ENCODE peak calls at places on chromosomes 16 and 17, in six cellular contexts. Q is breast epithelium, I is ovary, L is foreskin keratinocyte, M is adrenal gland, A is body of pancreas. U is an unnamed sample.

GRCh38 chr16:61998460-61998859 is 37.8 kb downstream of the CDH8 start:
- DNase-seq in Q (no peak), I (no peak), L (no peak), M (no peak), A (no peak), U (no peak)

GRCh38 chr17:39205112-39205526 is 5.0 kb downstream of the RPL19 start:
- DNase-seq in Q (no peak), I (no peak), L (no peak), M (no peak), A (no peak), U (no peak)

GRCh38 chr17:79857095-79857494 is 17.9 kb upstream of the CBX4 start:
- DNase-seq in Q (peak), I (no peak), L (no peak), M (no peak), A (no peak), U (no peak)

GRCh38 chr16:65538945-65539344 is 417.1 kb upstream of the CDH11 start:
- DNase-seq in Q (no peak), I (no peak), L (no peak), M (no peak), A (no peak), U (no peak)

GRCh38 chr16:69187387-69187890 is 475 bp downstream of the SNTB2 start:
- DNase-seq in Q (peak), I (peak), L (peak), M (peak), A (peak), U (no peak)

GRCh38 chr17:48552453-48553189 is 7.7 kb upstream of the HOXB2 start:
- DNase-seq in Q (no peak), I (no peak), L (no peak), M (no peak), A (no peak), U (no peak)

GRCh38 chr17:20955437-20956323 is 87.1 kb downstream of the USP22 start:
- DNase-seq in Q (no peak), I (peak), L (peak), M (peak), A (no peak), U (peak)

GRCh38 chr17:45175759-45176140 is 14.1 kb downstream of the HEXIM2 start:
- DNase-seq in Q (no peak), I (no peak), L (no peak), M (no peak), A (no peak), U (no peak)

GRCh38 chr17:32460054-32460453 is 15.7 kb downstream of the PSMD11 start:
- DNase-seq in Q (no peak), I (no peak), L (no peak), M (no peak), A (no peak), U (no peak)

GRCh38 chr17:6430769-6431168 is 4.2 kb downstream of the AIPL1 start:
- DNase-seq in Q (no peak), I (no peak), L (no peak), M (no peak), A (no peak), U (no peak)

GRCh38 chr17:78805301-78805700 is 23.2 kb upstream of the CYTH1 start:
- DNase-seq in Q (no peak), I (no peak), L (no peak), M (no peak), A (no peak), U (no peak)

GRCh38 chr16:50616386-50616785 is 64.7 kb downstream of the SNX20 start:
- DNase-seq in Q (no peak), I (no peak), L (no peak), M (no peak), A (no peak), U (no peak)

GRCh38 chr16:46974352-46974751 is 878 bp upstream of the DNAJA2 start:
- DNase-seq in Q (no peak), I (no peak), L (no peak), M (no peak), A (no peak), U (no peak)

GRCh38 chr16:31357324-31358156 is 2.6 kb downstream of the ITGAX start:
- DNase-seq in Q (peak), I (no peak), L (no peak), M (no peak), A (no peak), U (no peak)
- H3K27ac ChIP-seq in Q (no peak), I (no peak), L (no peak), M (no peak), A (no peak), U (no peak)

DNA sequence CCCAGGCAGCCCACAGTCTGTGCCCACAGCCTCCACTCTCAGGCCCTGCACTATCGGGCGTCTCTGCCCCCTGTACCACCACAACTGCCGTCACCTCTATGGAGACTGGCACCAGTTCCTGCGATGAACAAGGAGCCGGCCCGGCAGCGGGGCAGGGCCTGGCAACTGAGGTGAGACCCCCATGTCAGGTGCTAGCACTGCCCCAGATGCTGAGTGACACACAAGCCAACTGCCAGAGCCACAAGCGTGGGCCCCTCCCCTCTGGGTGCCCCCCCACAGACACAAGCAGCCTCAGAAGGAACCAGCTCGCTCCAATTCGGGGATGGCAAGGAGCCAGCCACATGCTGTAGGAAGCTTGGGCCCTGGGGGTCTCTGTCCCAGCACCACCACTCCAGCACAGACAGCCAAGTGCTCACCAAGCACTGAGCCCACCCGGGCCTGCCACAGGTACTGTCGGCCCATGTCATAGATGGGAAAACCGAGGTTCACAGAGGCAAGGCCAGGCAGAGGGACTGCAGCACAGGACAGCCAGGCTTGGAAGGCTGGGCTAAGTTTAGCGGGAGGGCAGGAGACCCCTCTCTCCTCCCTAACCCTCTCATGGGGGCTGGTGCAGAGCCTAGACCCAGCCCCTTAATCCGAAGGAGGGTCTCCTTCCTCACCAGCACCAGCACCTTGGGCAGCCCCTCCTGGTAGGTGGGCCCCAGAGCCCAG is 1.4 kb upstream of the PVALEF start:
- DNase-seq in Q (no peak), I (no peak), L (no peak), M (no peak), A (peak), U (no peak)
- H3K27ac ChIP-seq in Q (no peak), I (no peak), L (no peak), M (no peak), A (peak), U (no peak)

DNA sequence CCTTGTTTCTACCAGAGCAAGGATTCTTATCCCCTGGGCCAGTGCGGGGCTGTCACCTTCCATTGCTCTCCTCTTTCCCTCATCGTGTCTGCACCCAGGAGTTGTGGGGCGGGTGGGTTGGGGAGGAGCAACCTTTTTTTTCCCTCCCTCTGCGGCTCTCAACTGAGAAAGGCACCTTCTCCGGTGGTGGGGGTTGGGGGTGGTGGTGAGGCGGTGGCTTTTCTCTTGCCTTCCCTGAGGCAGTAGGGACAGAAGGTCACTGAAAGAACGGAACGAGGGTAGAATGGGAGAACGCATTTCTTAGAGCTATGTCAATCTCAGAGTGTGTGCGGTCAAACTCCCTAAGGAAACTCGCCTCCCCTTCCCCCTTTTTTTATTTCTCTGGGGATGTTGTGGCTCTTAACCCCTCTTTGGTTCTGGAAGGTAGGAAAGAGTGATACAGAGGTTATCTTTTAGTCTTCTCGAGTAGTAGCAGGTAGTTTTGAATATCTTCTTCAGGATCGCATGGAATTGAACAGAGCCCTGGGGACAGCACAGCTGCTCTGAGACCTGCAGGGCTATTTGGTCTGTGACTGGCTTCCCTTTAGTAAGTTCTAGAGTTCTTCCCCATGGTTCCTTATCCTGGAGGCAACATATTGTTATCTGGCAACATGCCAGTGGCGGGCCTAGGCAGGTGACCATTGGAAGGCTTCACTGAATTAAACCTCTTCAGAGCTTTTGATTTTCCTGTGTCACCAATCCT is 994 bp downstream of the CLTC start:
- DNase-seq in Q (no peak), I (peak), L (peak), M (peak), A (peak), U (no peak)
- H3K27ac ChIP-seq in Q (peak), I (peak), L (peak), M (peak), A (peak), U (peak)

GRCh38 chr17:4576729-4577322 is 7.5 kb upstream of the SMTNL2 start:
- DNase-seq in Q (no peak), I (no peak), L (no peak), M (no peak), A (no peak), U (no peak)

GRCh38 chr17:4579678-4580077 is 4.7 kb upstream of the SMTNL2 start:
- DNase-seq in Q (no peak), I (no peak), L (peak), M (no peak), A (no peak), U (peak)

GRCh38 chr17:4580291-4580690 is 4.0 kb upstream of the SMTNL2 start:
- DNase-seq in Q (no peak), I (no peak), L (no peak), M (no peak), A (no peak), U (no peak)

GRCh38 chr17:4574448-4575045 is 9.8 kb upstream of the SMTNL2 start:
- DNase-seq in Q (no peak), I (no peak), L (no peak), M (no peak), A (no peak), U (no peak)

GRCh38 chr17:4577386-4577993 is 6.8 kb upstream of the SMTNL2 start:
- DNase-seq in Q (no peak), I (no peak), L (no peak), M (no peak), A (no peak), U (no peak)
- H3K27ac ChIP-seq in Q (no peak), I (no peak), L (no peak), M (no peak), A (no peak), U (no peak)

GRCh38 chr16:77931058-77931457 is 91.3 kb upstream of the CLEC3A start:
- DNase-seq in Q (no peak), I (no peak), L (no peak), M (no peak), A (no peak), U (no peak)
- H3K27ac ChIP-seq in Q (no peak), I (no peak), L (no peak), M (no peak), A (no peak), U (no peak)

GRCh38 chr17:4229627-4230026 is 34.2 kb downstream of the ANKFY1 start:
- DNase-seq in Q (no peak), I (peak), L (peak), M (peak), A (no peak), U (no peak)
- H3K27ac ChIP-seq in Q (peak), I (peak), L (no peak), M (peak), A (peak), U (peak)

U was measured in epithelial cell of prostate.